ENCODE peak calls at places on chromosome 14, in four cellular contexts. L is H9, I is IMR-90, E is H1. S is an unnamed sample.
A peak's percentile ranks its signal among the peaks of the same experiment; 100 is the strongest.

GRCh38 chr14:74980746-74981661 is 21.7 kb upstream of the EIF2B2 start:
- DNase-seq in L (peak; percentile 59), I (peak; percentile 19), E (peak; percentile 72), S (peak; percentile 90)

GRCh38 chr14:104794099-104794498 is 1.4 kb downstream of the AKT1 start:
- DNase-seq in L (peak; percentile 79), I (peak; percentile 66), E (peak; percentile 92), S (peak; percentile 90)

GRCh38 chr14:94038921-94039629 is 12.9 kb downstream of the OTUB2 start:
- DNase-seq in L (no peak), I (no peak), E (no peak), S (no peak)

GRCh38 chr14:69615471-69616407 is 4.3 kb downstream of the SUSD6 start:
- DNase-seq in L (no peak), I (peak; percentile 84), E (no peak), S (no peak)

GRCh38 chr14:34911209-34912150 is 36.3 kb upstream of the BAZ1A start:
- DNase-seq in L (no peak), I (peak; percentile 72), E (no peak), S (no peak)

GRCh38 chr14:102516531-102517411 is 7.2 kb upstream of the ANKRD9 start:
- DNase-seq in L (peak; percentile 81), I (no peak), E (peak; percentile 95), S (peak; percentile 68)

GRCh38 chr14:47675489-47676300 is at the start of gene MDGA2:
- DNase-seq in L (peak; percentile 82), I (no peak), E (peak; percentile 80), S (peak; percentile 77)

GRCh38 chr14:75522224-75522764 is at the start of gene BATF:
- DNase-seq in L (no peak), I (no peak), E (no peak), S (no peak)

GRCh38 chr14:100677925-100678765 is 48.5 kb upstream of the DLK1 start:
- DNase-seq in L (no peak), I (peak; percentile 52), E (no peak), S (no peak)

GRCh38 chr14:20092050-20092449 is 18.5 kb upstream of the OR4K17 start:
- DNase-seq in L (no peak), I (no peak), E (no peak), S (no peak)

GRCh38 chr14:76256545-76256944 is 104.8 kb downstream of the GPATCH2L start:
- DNase-seq in L (no peak), I (no peak), E (no peak), S (no peak)

GRCh38 chr14:93906341-93907329 is 20.5 kb upstream of the FAM181A start:
- DNase-seq in L (peak; percentile 86), I (peak; percentile 17), E (peak; percentile 87), S (peak; percentile 88)

GRCh38 chr14:105315211-105315721 is 718 bp downstream of the PACS2 start:
- DNase-seq in L (peak; percentile 57), I (no peak), E (peak; percentile 73), S (peak; percentile 38)

GRCh38 chr14:54166049-54166950 is 209.7 kb upstream of the BMP4 start:
- DNase-seq in L (no peak), I (no peak), E (no peak), S (no peak)

GRCh38 chr14:38481939-38482678 is 226.2 kb upstream of the CLEC14A start:
- DNase-seq in L (peak; percentile 26), I (peak; percentile 70), E (no peak), S (peak; percentile 74)

GRCh38 chr14:94612580-94613554 is 676 bp downstream of the SERPINA3 start:
- DNase-seq in L (no peak), I (peak; percentile 28), E (no peak), S (no peak)

GRCh38 chr14:53842938-53843337 is 113.7 kb downstream of the BMP4 start:
- DNase-seq in L (no peak), I (peak; percentile 38), E (no peak), S (no peak)

GRCh38 chr14:102150083-102150482 is 10.4 kb downstream of the WDR20 start:
- DNase-seq in L (no peak), I (no peak), E (no peak), S (no peak)

GRCh38 chr14:105487986-105488777 is 1.5 kb downstream of the CRIP1 start:
- DNase-seq in L (no peak), I (no peak), E (no peak), S (no peak)

DNA sequence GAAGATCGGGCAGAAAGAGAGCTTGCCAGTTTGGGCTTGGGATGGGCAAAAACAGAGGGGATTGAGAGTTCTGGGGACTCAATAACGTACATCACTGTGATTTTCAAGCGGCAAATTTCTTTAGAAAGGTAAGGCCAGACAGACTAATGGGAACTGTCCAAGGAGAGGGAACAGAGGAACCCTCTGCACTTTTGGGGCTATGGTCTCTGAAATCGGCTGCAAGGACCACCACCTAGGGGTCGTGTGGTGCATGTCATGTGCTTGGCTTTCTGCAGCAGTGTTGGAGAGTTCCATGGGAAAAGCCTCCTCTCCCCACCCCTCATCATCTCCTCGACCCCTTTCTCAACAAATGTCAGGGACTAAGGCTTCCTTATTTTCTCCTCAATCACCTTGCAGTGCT is 79.6 kb downstream of the PPM1A start:
- DNase-seq in L (peak; percentile 64), I (no peak), E (no peak), S (peak; percentile 66)
- H3K4me2 ChIP-seq in L (no peak overlapping the region), I (no peak overlapping the region), E (no peak overlapping the region), S (no peak overlapping the region)

GRCh38 chr14:64213079-64213478 is 81.1 kb downstream of the ESR2 start:
- DNase-seq in L (no peak), I (peak; percentile 20), E (no peak), S (no peak)

GRCh38 chr14:64215274-64215673 is 78.9 kb downstream of the ESR2 start:
- DNase-seq in L (no peak), I (no peak), E (no peak), S (no peak)

GRCh38 chr14:64212666-64213065 is 81.5 kb downstream of the ESR2 start:
- DNase-seq in L (no peak), I (peak; percentile 30), E (no peak), S (no peak)

GRCh38 chr14:64215978-64216377 is 78.2 kb downstream of the ESR2 start:
- DNase-seq in L (no peak), I (peak; percentile 10), E (no peak), S (no peak)

GRCh38 chr14:64213853-64214570 is 80.2 kb downstream of the ESR2 start:
- DNase-seq in L (no peak), I (no peak), E (no peak), S (no peak)
- H3K56ac ChIP-seq in L (no peak overlapping the region), I (no peak overlapping the region), E (no peak overlapping the region), S (no peak overlapping the region)

GRCh38 chr14:55450539-55450938 is 10.1 kb upstream of the TBPL2 start:
- DNase-seq in L (no peak), I (no peak), E (peak; percentile 17), S (no peak)

GRCh38 chr14:55450987-55451386 is 10.6 kb upstream of the TBPL2 start:
- DNase-seq in L (no peak), I (no peak), E (no peak), S (no peak)

GRCh38 chr14:55451950-55452349 is 11.5 kb upstream of the TBPL2 start:
- DNase-seq in L (no peak), I (no peak), E (peak; percentile 8), S (no peak)

GRCh38 chr14:55450124-55450523 is 9.7 kb upstream of the TBPL2 start:
- DNase-seq in L (no peak), I (no peak), E (peak; percentile 7), S (no peak)

GRCh38 chr14:55451398-55451797 is 11.0 kb upstream of the TBPL2 start:
- DNase-seq in L (no peak), I (peak; percentile 25), E (peak; percentile 6), S (no peak)
- H3K4me2 ChIP-seq in L (no peak overlapping the region), I (no peak overlapping the region), E (no peak overlapping the region), S (no peak overlapping the region)

DNA sequence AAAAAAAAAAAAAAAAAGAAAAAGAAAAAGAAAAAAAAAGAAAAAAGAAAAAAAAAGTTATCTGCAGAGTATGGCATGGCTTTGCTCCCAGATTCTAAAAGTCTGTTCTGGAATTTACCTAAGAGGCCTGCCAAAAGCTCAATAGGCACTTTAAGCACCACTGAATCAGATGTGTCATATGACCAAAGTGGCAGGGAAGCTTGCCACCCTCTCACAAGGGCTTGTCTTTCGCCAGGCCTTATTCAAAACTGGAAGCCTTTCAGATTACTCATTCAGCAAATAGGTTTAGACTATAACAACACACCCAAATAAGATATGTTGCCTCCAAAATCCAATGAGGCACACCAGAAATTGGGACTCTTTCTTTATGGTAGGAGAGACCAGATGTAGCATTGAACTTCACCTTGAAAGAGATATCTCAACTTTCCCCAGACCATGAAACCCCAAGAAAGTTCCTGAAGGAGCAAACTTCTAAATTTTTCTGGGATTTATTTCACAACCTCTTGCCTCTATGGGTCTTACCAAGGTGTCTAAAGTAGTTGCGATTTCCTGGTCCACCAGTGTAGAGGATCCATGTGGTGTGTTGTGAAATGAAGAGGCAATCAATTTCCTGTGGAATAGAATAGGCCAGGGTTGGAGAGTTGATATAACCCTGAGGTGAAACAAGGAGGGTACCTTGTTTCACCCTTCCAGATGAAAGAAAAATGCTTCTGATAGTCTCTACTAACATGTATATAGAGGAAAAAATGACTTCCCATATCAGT is 218.8 kb downstream of the DAD1 start:
- DNase-seq in L (no peak), I (no peak), E (no peak), S (no peak)
- H3K56ac ChIP-seq in L (no peak overlapping the region), I (no peak overlapping the region), E (no peak overlapping the region), S (no peak overlapping the region)

DNA sequence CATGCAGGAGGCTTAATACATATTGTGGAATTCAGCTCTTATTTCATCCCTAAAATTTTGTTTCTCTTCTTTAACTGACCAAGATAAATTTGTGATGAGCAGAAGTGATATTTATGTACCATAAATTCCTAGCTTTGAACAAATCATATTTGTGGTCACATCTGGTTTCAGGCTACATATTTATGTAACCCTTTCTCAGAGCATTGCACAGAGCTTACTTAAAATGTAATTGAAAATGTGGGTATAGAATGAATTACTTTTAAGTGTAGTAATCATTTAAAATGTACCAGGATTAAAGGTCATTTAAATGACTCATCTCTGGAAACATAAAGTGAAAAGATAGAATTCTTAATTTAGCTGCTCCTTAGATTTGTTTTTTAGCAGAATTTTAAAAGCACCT is 129.9 kb upstream of the FRMD6 start:
- DNase-seq in L (no peak), I (peak; percentile 91), E (no peak), S (no peak)
- H3K4me2 ChIP-seq in L (no peak overlapping the region), I (no peak overlapping the region), E (no peak overlapping the region), S (no peak overlapping the region)

DNA sequence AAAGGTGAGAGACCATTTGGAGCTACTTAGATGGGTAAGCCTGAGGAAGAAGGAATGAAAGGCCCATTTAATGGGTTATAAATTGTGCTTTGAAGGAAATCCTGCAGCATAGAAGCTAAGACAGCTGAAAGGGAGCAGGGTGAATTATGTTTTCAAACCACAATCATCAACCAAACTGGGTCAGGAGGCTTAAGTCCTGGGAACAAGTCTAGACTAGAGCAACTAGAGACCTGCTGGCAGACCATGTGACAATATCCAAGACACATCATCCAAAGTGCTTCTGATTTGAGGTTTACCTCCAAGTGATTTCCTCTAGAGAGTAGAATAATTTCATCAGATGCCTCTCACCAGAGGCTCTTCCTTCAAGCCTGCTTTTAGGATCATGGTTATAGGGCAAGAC is 53.7 kb downstream of the MAP3K9 start:
- DNase-seq in L (no peak), I (no peak), E (no peak), S (no peak)
- H3K56ac ChIP-seq in L (no peak overlapping the region), I (no peak overlapping the region), E (no peak overlapping the region), S (no peak overlapping the region)

S was measured in mesendoderm.